ENCODE peak calls at places on chromosomes 6 and 20, in four cellular contexts. W is A673, N is ovary, J is body of pancreas. U is an unnamed sample. For H3K4me1, the result is how much of the 10 kb centered on the place peaks cover.

GRCh38 chr6:7545509-7546369 is 4.3 kb downstream of the DSP start:
- DNase-seq in W (no peak), N (no peak), J (no peak), U (no peak)

GRCh38 chr20:44714701-44715494 is at the start of gene CCN5:
- DNase-seq in N (peak), J (peak), W (peak), U (peak)

GRCh38 chr6:41638002-41638800 is at the start of gene MDFI:
- DNase-seq in W (peak), J (no peak), N (peak), U (no peak)

GRCh38 chr6:7538484-7538883 is 3.0 kb upstream of the DSP start:
- DNase-seq in J (no peak), N (no peak), W (no peak), U (no peak)

GRCh38 chr6:136763255-136763654 is 29.0 kb downstream of the MAP3K5 start:
- DNase-seq in N (no peak), J (no peak), W (no peak), U (no peak)

GRCh38 chr20:58188496-58188895 is 40.0 kb downstream of the ANKRD60 start:
- DNase-seq in N (no peak), W (no peak), J (no peak), U (no peak)

GRCh38 chr6:32203435-32204267 is 11.2 kb upstream of the GPSM3 start:
- DNase-seq in J (no peak), N (no peak), W (peak), U (no peak)

GRCh38 chr20:38302721-38303120 is 1.2 kb upstream of the BPI start:
- DNase-seq in W (no peak), N (no peak), J (no peak), U (no peak)

GRCh38 chr20:11204926-11205768 is 531.3 kb upstream of the JAG1 start:
- DNase-seq in J (peak), W (peak), N (peak), U (peak)

GRCh38 chr6:116483616-116484015 is 22.4 kb downstream of the CALHM6 start:
- DNase-seq in N (no peak), W (no peak), J (no peak), U (no peak)

GRCh38 chr6:291697-292505 is at the start of gene DUSP22:
- DNase-seq in J (peak), N (peak), W (peak), U (peak)

GRCh38 chr20:46458891-46459750 is 52.7 kb upstream of the ELMO2 start:
- DNase-seq in N (no peak), J (peak), W (peak), U (peak)

GRCh38 chr6:38804368-38804767 is 89.3 kb downstream of the DNAH8 start:
- DNase-seq in N (no peak), W (no peak), J (no peak), U (no peak)

GRCh38 chr6:44561832-44562496 is 174.5 kb downstream of the CDC5L start:
- DNase-seq in N (no peak), J (no peak), W (no peak), U (no peak)

GRCh38 chr20:57774951-57775350 is 65.1 kb upstream of the PMEPA1 start:
- DNase-seq in N (no peak), J (no peak), W (no peak), U (no peak)

GRCh38 chr6:147881432-147881831 is 372.9 kb downstream of the SAMD5 start:
- DNase-seq in N (no peak), J (no peak), W (peak), U (no peak)

GRCh38 chr6:96301023-96301422 is 220.6 kb upstream of the UFL1 start:
- DNase-seq in W (no peak), J (no peak), N (no peak), U (no peak)

GRCh38 chr6:20202070-20202658 is 10.1 kb downstream of the MBOAT1 start:
- DNase-seq in N (no peak), W (no peak), J (no peak), U (no peak)

GRCh38 chr6:36851149-36851614 is 11.9 kb upstream of the CPNE5 start:
- DNase-seq in N (peak), J (peak), W (peak), U (peak)

GRCh38 chr6:40936810-40937209 is 102.2 kb downstream of the UNC5CL start:
- DNase-seq in J (no peak), N (no peak), W (peak), U (no peak)

GRCh38 chr6:52731719-52732118 is 31.6 kb downstream of the GSTA2 start:
- DNase-seq in W (peak), N (no peak), J (no peak), U (no peak)

GRCh38 chr20:55354700-55355099 is 650.6 kb downstream of the CBLN4 start:
- DNase-seq in J (no peak), W (no peak), N (no peak), U (no peak)

GRCh38 chr6:138161434-138162103 is at the start of gene ARFGEF3:
- DNase-seq in J (peak), W (peak), N (no peak), U (peak)

GRCh38 chr20:63873477-63873971 is 8.5 kb downstream of the TPD52L2 start:
- DNase-seq in N (no peak), W (no peak), J (no peak), U (peak)

GRCh38 chr20:41671143-41671542 is 53.0 kb upstream of the CHD6 start:
- DNase-seq in W (no peak), N (no peak), J (no peak), U (no peak)

GRCh38 chr6:145715426-145715825 is 19.9 kb downstream of the EPM2A start:
- DNase-seq in N (no peak), W (no peak), J (no peak), U (no peak)

GRCh38 chr6:111776236-111777189 is 96.7 kb downstream of the FYN start:
- DNase-seq in N (no peak), J (no peak), W (no peak), U (no peak)

GRCh38 chr6:113668712-113669408 is 188.3 kb upstream of the MARCKS start:
- DNase-seq in J (no peak), N (no peak), W (no peak), U (no peak)

GRCh38 chr6:118542184-118542952 is 5.7 kb upstream of the PLN start:
- DNase-seq in W (no peak), N (no peak), J (no peak), U (no peak)

GRCh38 chr6:5471044-5471443 is 209.7 kb downstream of the FARS2 start:
- DNase-seq in J (peak), N (no peak), W (peak), U (peak)

GRCh38 chr6:125818659-125819297 is 28.0 kb downstream of the NCOA7 start:
- DNase-seq in W (no peak), N (no peak), J (no peak), U (no peak)

GRCh38 chr20:25739615-25740320 is 43.1 kb upstream of the ZNF337 start:
- DNase-seq in N (no peak), W (no peak), J (no peak), U (no peak)

GRCh38 chr6:34679552-34680255 is 16.9 kb downstream of the ILRUN start:
- DNase-seq in W (peak), N (no peak), J (no peak), U (no peak)

GRCh38 chr6:4351857-4352669 is 216.7 kb upstream of the ECI2 start:
- DNase-seq in N (peak), W (peak), J (peak), U (peak)

DNA sequence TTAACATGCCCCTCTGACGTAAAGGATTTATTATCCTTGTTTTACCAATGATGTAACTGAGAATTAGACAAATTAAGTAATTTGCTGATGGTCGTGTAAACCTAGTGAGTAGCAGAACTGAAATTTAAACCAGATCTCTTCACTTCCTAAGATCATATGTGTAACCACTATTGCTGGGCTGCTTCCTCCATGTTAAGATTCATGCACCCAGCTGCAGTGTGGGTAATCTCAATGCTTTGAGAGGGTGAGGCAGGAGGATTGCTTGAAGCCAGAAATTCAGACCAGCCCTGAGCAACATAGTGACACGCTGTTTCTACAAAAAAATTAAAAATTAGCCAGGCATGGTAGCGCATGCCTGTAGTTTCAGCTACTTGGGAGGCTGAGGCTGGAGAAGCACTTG is 97.9 kb downstream of the L3MBTL3 start:
- DNase-seq in W (no peak), N (no peak), J (no peak), U (no peak)
- H3K27ac ChIP-seq in W (no peak), N (no peak), J (no peak), U (no peak)

DNA sequence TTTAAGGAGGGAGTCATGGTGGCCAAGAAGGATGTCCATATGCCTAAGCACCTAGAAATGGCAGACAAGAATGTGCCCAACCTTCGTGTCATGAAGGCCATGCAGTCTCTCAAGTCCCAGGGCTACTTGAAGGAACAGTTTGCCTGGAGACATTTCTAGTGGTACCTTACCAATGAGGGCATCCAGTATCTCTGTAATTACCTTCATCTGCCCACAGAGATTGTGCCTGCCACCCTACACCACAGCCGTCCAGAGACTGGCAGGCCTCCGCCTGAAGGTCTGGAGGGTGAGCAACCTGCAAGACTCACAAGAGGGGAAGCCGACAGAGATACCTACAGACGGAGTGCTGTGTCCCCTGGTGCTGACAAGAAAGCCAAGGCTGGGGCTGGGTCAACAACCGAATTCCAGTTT is 115.0 kb downstream of the HFE start:
- DNase-seq in J (no peak), W (no peak), N (no peak), U (no peak)
- H3K4me1 ChIP-seq in J (under half), W (under half), N (under half), U (under half)

DNA sequence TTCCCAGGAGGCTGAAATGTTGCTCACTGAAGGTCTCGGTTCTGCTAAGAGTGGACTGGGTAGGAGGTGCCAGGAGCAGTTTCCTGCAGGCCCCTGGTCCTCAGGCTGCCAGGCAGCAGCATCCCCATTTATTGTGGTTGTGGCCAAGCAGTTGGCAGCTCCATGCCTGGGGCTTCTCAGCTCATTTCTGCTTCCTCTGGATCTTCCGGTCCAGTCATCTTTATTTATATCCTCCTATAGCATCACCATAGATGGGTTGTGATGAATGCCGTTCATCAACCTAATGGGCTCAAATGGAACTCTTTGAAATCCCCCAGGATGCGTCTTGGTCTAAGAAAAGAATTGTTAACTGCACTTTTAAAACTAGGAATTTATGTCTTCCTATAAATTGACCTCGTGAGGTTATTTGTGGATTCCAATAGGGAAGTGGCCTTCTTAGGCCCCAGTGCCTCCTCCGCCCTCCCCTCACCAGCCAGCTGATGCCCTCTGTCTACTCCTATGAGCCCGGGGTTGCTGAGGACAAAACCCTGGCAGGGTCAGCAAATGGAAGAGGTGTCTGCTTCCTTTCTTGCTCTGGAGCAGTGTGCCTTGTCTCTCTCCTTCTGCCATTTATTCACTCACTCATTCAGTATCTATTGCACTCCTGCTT is 269.2 kb downstream of the UST start:
- DNase-seq in W (no peak), J (no peak), N (no peak), U (no peak)
- H3K27ac ChIP-seq in W (no peak), J (no peak), N (no peak), U (no peak)

DNA sequence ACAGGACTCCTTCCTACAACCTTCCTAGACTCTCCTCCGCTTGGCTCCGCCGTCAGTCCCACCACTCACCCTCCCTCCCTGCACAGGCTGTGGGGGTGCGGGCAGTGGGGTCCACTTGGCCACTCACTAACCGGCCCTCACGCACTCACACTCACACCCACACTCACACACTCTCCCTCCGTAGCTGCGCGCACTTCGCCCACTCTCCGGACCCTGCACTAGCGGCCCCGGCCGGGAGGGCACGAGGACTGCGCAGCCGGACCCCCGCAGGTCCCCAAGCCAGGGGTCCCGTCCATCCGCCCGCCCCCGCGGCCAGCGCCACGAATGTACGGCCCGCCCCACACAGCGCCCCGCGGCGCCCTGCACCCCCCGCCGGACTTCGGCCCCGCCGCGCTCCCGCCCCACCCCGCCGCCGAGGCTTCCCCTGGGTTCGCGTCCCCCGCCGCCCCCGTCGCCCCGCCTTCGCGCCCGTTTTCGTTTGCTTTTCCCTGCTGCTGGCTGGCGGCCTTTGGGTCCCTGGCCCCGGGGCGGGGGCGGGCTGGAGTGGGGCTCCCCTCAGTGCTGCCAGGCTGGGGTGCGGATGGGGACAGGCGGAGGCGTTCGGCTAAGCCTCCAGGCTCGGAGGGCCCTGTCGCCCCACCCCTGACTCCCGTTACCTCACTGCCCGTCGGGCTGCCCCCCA is 23.0 kb upstream of the SLC22A7 start:
- DNase-seq in N (no peak), J (peak), W (no peak), U (no peak)
- H3K4me1 ChIP-seq in N (under half), J (under half), W (under half), U (under half)

GRCh38 chr6:157240059-157240959 is 83.0 kb downstream of the TMEM242 start:
- DNase-seq in W (peak), J (no peak), N (peak), U (no peak)
- H3K27ac ChIP-seq in W (no peak), J (peak), N (peak), U (no peak)